ENCODE peak calls at places on chromosomes 5 and 9, in five cellular contexts. Y is OCI-LY7, Z is RWPE1, B is AG09319, A is fibroblast of lung. I is an unnamed sample.

GRCh38 chr9:133709716-133710571 is 28.2 kb downstream of the SARDH start:
- DNase-seq in Y (no peak), Z (no peak), B (no peak), A (no peak), I (no peak)

GRCh38 chr9:7570107-7570720 is 229.4 kb downstream of the DMAC1 start:
- DNase-seq in Y (peak), Z (no peak), B (no peak), A (peak), I (no peak)

GRCh38 chr9:27382308-27382707 is 85.4 kb upstream of the EQTN start:
- DNase-seq in Y (no peak), Z (peak), B (no peak), A (no peak), I (no peak)

GRCh38 chr5:54211912-54212311 is 98.5 kb downstream of the ARL15 start:
- DNase-seq in Y (no peak), Z (no peak), B (no peak), A (no peak), I (no peak)

GRCh38 chr5:171571663-171572062 is 152.2 kb downstream of the FGF18 start:
- DNase-seq in Y (no peak), Z (peak), B (no peak), A (peak), I (no peak)

GRCh38 chr5:68730220-68731010 is 363.4 kb upstream of the SLC30A5 start:
- DNase-seq in Y (no peak), Z (peak), B (peak), A (peak), I (no peak)

GRCh38 chr5:92574023-92574422 is 1007.0 kb downstream of the NR2F1-AS1 start:
- DNase-seq in Y (no peak), Z (no peak), B (no peak), A (no peak), I (no peak)

GRCh38 chr5:58898538-58898937 is 315.7 kb downstream of the RAB3C start:
- DNase-seq in Y (no peak), Z (no peak), B (no peak), A (no peak), I (no peak)

GRCh38 chr5:168249923-168250322 is 41.5 kb upstream of the WWC1 start:
- DNase-seq in Y (no peak), Z (no peak), B (no peak), A (no peak), I (no peak)

GRCh38 chr5:168251308-168251707 is 40.1 kb upstream of the WWC1 start:
- DNase-seq in Y (no peak), Z (no peak), B (no peak), A (no peak), I (no peak)

DNA sequence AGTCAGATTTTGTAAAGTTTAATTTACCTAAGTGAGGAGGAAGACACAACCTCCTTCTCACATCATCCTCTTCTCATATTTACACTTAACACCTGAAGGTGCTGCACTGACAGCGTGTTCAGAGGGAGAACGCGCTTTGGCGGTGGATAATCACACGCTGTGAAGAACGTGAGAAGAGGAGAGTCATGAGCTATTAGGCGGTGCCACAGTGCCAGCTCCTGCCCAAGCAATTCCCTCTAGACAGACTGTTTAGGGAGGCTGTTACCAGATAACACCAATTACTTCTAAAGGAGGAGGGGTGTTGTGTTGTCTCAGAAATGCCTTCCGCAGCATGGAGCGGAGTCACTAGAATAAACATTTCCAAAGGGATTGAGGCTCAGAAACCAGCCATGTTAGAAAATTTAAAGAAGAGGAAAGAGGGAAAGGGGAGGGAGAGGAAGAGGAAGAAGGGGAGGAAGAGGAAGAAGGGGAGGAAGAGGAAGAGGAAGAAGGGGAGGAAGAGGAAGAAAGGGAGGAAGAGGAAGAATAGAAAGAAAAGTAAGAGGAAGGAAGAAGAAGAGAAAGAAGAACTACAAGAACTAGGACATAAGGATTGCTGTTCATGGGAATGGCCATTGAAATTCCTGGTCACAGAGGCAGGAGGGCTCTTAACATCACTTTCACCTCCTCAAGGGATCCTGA is 37.3 kb upstream of the WWC1 start:
- DNase-seq in Y (no peak), Z (no peak), B (no peak), A (no peak), I (no peak)
- TF ChIP-seq CTCF in Y (no peak), Z (no peak), B (no peak), A (no peak), I (no peak)

DNA sequence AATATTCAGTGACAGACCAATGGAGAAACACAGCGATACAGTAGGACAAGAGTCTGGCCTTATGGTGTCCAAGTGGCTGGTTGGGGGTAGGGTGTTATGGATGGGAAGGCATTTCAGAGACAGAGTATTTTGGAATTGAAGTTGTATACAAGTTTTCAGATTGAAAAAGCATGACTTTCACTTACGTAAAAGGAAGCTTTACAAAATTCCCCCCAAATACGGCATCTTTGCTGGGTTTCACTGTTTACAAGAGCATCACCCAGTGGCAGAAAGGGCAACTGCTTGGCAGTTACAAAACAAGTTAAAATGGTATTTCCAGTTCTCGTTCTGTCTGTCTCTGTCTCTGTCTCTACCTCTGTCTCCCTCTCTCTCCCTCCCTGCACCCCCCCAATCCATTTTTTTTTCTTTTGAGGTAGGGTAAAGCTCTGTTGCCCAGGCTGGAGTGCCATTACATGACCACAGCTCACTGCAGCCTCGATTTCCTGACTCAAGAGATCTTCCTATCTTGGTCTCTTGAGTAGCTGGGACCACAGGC is 86.2 kb downstream of the PTPN3 start:
- DNase-seq in Y (peak), Z (peak), B (peak), A (peak), I (no peak)
- TF ChIP-seq CTCF in Y (peak), Z (peak), B (peak), A (peak), I (peak)

DNA sequence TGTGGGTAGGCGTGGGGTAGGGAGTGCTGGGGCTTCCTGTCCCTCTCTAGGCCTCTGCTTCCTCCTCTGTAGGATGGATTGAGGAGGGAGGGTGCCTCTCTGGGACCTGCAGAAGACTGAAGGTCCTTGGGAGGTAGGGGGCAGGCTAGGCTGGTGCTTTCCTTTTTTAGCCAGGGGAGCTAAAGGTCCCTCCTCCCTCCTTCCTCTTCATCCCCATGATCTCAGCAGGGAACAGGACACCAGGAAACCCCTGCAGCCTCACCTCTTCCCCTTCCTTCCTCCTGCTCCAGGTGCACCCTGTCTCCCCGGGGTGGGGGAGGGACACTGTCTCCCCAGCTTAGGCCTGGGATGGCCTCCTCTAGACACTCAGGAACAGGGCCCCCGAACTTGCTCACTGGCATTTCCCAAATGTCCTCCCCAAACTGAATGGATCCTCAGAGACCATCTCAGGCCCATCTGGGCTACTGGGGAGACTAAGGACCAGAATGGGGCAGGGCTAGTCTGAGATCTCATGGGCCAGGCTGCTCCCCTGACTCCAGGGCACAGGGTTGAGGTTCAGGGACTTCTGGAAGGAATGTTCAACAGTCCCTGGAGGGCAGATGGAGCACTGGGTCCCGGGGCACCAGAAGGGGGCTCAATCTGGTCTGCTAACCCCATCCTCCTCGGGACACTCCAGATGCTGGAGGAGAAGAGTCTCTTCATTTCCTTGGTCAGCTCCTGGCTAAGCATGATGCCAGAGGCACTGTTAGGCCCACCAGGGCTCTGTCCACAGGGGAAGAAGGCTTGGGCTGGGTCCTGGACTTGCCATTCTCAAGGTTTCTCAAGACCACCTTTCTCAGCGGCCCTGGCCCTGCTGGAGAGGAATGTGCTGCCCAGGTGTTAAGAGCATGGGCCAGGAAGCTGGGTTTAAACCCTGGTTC is 8.2 kb downstream of the SH2D3C start:
- DNase-seq in Y (no peak), Z (no peak), B (no peak), A (no peak), I (no peak)
- TF ChIP-seq CTCF in Y (peak), Z (no peak), B (no peak), A (no peak), I (no peak)

DNA sequence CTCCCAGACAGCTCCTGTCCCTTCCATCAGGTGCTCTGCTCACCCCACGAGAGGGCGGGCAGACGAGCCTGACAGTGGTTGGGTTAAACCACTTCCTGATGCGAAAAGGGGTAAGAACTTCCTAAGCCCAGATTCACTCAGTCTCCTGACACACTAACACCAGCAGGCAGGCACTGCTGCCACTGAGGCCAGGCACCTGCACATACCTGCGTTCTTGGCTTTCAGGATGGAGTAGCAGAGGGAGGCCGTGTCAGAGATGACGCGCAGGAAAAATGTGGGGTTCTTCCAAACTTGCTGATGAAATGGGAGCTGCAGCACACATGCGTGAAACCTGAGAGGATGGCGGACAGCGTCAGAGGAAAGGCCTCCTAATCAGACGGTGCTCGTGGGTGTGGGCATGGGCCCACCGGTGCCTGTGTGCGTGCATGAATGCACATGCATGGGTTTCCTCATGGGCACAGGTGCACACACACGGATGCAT is 29.9 kb downstream of the SLC6A18 start:
- DNase-seq in Y (peak), Z (no peak), B (no peak), A (no peak), I (no peak)
- TF ChIP-seq CTCF in Y (no peak), Z (no peak), B (no peak), A (no peak), I (no peak)

DNA sequence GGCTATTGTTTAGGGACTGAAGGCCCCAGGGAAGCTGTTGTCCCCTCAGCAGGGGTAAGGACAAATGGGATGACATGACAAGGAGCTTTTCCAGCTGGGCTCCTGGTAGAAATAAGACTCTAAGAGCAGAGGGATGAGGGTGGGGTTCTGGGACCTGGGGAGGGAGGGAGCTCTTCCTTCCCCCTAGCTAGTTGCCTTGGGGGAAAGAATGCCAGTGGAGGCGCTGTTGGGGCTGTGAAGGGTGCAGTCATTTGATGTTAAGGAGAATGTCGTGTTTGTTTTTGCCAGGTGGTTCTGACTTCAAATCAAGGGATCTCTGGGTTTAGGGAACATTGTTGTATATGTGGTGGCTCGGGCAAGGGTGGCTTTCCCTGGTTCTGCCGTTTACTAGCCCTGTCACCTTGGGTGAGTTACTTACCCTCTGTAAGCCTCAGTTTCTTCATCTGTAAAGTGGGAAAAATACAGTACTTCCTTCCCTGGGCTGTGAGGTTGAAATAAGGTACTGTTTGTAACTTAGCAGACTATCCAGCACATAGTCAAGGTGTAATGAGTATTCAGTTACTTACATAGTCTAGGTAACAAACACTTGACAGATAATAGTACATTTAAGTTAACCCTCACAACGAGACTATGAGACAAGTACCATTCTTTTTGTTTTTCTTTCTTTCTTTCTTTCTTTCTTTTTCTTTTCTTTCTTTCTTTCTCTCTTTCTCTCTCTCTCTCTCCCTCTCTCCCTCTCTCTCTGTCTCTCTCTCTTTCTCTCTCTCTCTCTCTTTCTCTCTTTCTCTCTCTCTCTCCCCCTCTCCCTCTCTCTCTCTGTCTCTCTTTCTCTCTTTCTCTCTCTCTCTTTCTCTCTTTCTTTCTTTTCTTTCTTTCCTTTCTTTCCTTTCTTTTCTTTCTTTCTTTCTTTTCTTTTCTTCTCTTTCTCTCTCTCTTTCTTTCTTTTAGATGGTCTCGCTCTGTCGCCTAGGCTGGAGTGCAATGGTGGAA is 48.0 kb downstream of the WWC1 start:
- DNase-seq in Y (no peak), Z (no peak), B (no peak), A (no peak), I (no peak)
- TF ChIP-seq CTCF in Y (peak), Z (no peak), B (no peak), A (no peak), I (no peak)

GRCh38 chr9:121798941-121799340 is 147.5 kb downstream of the DAB2IP start:
- DNase-seq in Y (no peak), Z (no peak), B (no peak), A (no peak), I (no peak)
- TF ChIP-seq CTCF in Y (no peak), Z (no peak), B (no peak), A (no peak), I (no peak)

GRCh38 chr9:137575382-137575724 is 3.4 kb downstream of the DPH7 start:
- DNase-seq in Y (peak), Z (no peak), B (no peak), A (peak), I (no peak)

GRCh38 chr9:137574192-137574591 is 4.5 kb downstream of the DPH7 start:
- DNase-seq in Y (no peak), Z (no peak), B (no peak), A (no peak), I (no peak)

GRCh38 chr9:137578518-137579258 is at the start of gene DPH7:
- DNase-seq in Y (peak), Z (peak), B (peak), A (peak), I (peak)

GRCh38 chr9:137579259-137579604 is 507 bp upstream of the DPH7 start:
- DNase-seq in Y (no peak), Z (no peak), B (no peak), A (no peak), I (no peak)

GRCh38 chr9:137575725-137576411 is 2.9 kb downstream of the DPH7 start:
- DNase-seq in Y (peak), Z (no peak), B (no peak), A (no peak), I (no peak)
- TF ChIP-seq CTCF in Y (peak), Z (no peak), B (no peak), A (no peak), I (no peak)

GRCh38 chr5:180596668-180597231 is 5.5 kb upstream of the SCGB3A1 start:
- DNase-seq in Y (no peak), Z (no peak), B (no peak), A (no peak), I (no peak)

GRCh38 chr5:180594311-180595045 is 3.2 kb upstream of the SCGB3A1 start:
- DNase-seq in Y (no peak), Z (no peak), B (no peak), A (no peak), I (no peak)

GRCh38 chr5:180596115-180596667 is 4.9 kb upstream of the SCGB3A1 start:
- DNase-seq in Y (no peak), Z (no peak), B (no peak), A (no peak), I (no peak)

GRCh38 chr5:180595046-180595379 is 3.7 kb upstream of the SCGB3A1 start:
- DNase-seq in Y (no peak), Z (no peak), B (no peak), A (no peak), I (no peak)

DNA sequence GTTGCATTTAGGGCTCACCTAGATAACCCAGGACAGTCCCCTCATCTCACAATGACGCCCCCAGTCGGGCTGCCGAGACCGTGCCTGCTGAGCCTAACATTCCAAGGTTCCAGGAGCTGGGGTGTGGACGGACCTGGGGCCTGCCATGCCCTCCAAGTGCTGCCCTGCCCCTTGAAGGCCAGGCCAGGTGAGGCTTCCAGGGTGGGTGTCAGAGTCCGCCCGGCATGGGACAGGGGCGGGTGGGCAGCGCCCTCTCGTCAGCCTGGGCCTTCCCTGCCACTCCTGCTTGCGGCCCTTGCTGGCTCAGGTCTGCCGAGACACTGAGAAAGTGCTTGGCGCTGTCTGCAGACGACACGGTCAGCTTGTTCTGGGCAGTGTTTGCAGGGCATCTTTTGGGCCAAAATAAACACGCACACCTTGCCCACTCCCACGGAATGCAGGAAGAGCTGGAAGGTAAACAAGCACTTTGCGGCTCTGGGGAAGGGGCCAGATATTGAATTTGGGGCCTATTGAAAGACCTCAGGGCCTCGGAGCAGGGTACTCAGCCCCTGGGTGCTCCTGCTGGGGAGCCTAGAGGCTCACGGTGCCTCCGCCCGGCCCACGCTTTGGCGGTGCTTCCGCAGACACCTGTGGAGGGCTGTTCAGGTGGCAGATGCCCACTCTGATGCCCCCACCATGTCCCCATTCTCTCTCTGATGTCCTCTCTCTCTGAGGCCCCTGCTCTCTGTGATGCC is 4.2 kb upstream of the SCGB3A1 start:
- DNase-seq in Y (no peak), Z (no peak), B (no peak), A (no peak), I (no peak)
- TF ChIP-seq CTCF in Y (no peak), Z (no peak), B (no peak), A (no peak), I (no peak)

DNA sequence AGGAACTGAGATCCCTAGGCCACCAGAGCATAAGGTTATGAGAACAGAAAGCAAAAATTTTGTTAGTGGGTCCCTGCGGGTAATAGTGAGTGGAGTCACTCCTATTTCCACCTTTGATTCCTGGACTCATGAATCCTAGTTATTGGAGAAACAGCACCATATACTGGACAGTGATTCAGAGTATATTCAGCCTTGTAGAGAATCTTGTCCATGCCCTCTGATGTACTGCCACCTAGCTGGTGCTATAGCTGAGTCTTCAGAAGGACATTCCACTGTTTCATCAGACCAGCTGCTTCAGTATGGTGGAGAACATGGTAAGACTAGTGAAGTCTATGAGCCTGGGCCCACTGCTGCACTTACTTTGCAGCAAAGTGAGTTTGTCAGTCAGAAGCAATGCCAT is 25.0 kb upstream of the ITGA2 start:
- DNase-seq in Y (no peak), Z (no peak), B (no peak), A (no peak), I (no peak)
- TF ChIP-seq CTCF in Y (no peak), Z (no peak), B (no peak), A (no peak), I (no peak)